ENCODE peak calls at places on chromosomes 11 and 22, in five cellular contexts. B, E, C, S and V are unnamed samples.

GRCh38 chr22:30865656-30866055 is 102.9 kb downstream of the MORC2 start:
- DNase-seq in C (no peak), B (no peak), E (no peak), S (peak), V (no peak)

GRCh38 chr11:63961608-63962412 is 12.6 kb upstream of the COX8A start:
- DNase-seq in C (peak), E (peak), B (no peak), S (no peak), V (peak)

GRCh38 chr11:11978792-11979486 is 29.5 kb downstream of the DKK3 start:
- DNase-seq in S (peak), B (no peak), C (no peak), E (no peak), V (peak)

GRCh38 chr22:19043111-19044085 is 78.8 kb downstream of the DGCR2 start:
- DNase-seq in S (no peak), C (no peak), E (no peak), B (no peak), V (no peak)

GRCh38 chr11:35192347-35192746 is 53.4 kb downstream of the CD44 start:
- DNase-seq in C (no peak), B (no peak), S (peak), E (peak), V (peak)

GRCh38 chr11:82995754-82996398 is 75.8 kb downstream of the RAB30 start:
- DNase-seq in B (peak), E (no peak), C (no peak), S (peak), V (peak)

GRCh38 chr11:62805991-62806441 is 776 bp upstream of the NXF1 start:
- DNase-seq in C (no peak), S (no peak), E (no peak), B (no peak), V (peak)

GRCh38 chr22:28029201-28029948 is 110.3 kb upstream of the PITPNB start:
- DNase-seq in C (peak), B (no peak), E (peak), S (peak), V (peak)

GRCh38 chr11:60301178-60301577 is 20.7 kb downstream of the MS4A4A start:
- DNase-seq in S (no peak), C (no peak), E (no peak), B (no peak), V (no peak)

GRCh38 chr11:130611791-130612251 is 163.4 kb downstream of the ADAMTS15 start:
- DNase-seq in S (no peak), E (no peak), C (peak), B (no peak), V (peak)

GRCh38 chr11:126332221-126332711 is 23.2 kb upstream of the ST3GAL4 start:
- DNase-seq in B (peak), E (no peak), C (no peak), S (peak), V (peak)

GRCh38 chr11:113176971-113177370 is 137.4 kb upstream of the TTC12 start:
- DNase-seq in E (no peak), B (no peak), C (no peak), S (no peak), V (peak)

GRCh38 chr11:63940786-63941185 is 2.0 kb downstream of the NAA40 start:
- DNase-seq in B (no peak), C (no peak), S (no peak), E (no peak), V (no peak)

GRCh38 chr11:4677948-4678347 is 19.7 kb downstream of the OR51E2 start:
- DNase-seq in C (no peak), E (no peak), S (no peak), B (no peak), V (no peak)

GRCh38 chr11:30823119-30823518 is 237.0 kb upstream of the MPPED2 start:
- DNase-seq in S (no peak), C (no peak), E (no peak), B (no peak), V (no peak)

GRCh38 chr11:77747381-77747969 is 73.0 kb downstream of the RSF1 start:
- DNase-seq in B (no peak), C (no peak), S (no peak), E (no peak), V (peak)

GRCh38 chr22:38109391-38110000 is 988 bp downstream of the BAIAP2L2 start:
- DNase-seq in B (no peak), S (no peak), C (peak), E (no peak), V (peak)

GRCh38 chr11:45161252-45162063 is 15.0 kb downstream of the PRDM11 start:
- DNase-seq in S (peak), B (no peak), C (no peak), E (no peak), V (no peak)

GRCh38 chr11:66347425-66348276 is at the start of gene B4GAT1:
- DNase-seq in S (peak), C (peak), B (peak), E (peak), V (peak)
- H3K4me3 ChIP-seq in S (peak), C (peak), B (peak), E (peak), V (peak)

GRCh38 chr11:975824-976223 is 50.2 kb downstream of the AP2A2 start:
- DNase-seq in S (no peak), B (no peak), C (peak), E (no peak), V (peak)
- TF ChIP-seq CTCF in S (no peak), B (no peak), C (peak), E (no peak), V (peak)

DNA sequence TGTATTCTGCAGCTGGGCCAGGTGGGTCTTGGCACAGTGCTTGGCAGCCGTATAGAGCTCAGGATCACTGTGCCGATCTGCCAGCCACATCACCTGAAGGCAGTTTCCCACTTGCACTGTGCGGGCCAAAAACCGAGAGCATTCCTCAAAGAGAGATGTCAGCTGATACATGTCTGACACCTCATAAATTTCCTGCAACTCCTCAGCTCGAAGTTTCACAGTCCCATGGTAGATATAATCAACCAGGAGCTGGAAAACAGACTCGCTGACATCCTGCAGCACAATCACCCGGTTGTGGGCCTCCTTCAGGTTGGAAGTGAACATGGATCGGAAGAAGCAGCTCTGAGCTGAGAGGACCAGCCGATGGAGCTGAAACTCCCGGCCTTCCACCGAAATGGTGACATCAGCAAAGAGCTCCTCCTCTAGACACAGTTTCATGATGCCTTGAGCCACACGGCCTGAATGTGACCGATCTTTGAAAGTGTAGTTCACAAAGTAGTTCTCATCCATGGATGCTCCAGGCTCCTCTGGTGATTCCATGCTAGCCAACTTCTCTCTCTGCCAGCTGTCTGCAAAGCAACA is 1.2 kb downstream of the KBTBD4 start:
- DNase-seq in E (no peak), B (no peak), C (no peak), S (no peak), V (no peak)
- H3K4me3 ChIP-seq in E (peak), B (no peak), C (peak), S (peak), V (no peak)

GRCh38 chr11:134261626-134262488 is 8.5 kb downstream of the ACAD8 start:
- DNase-seq in C (peak), E (no peak), S (no peak), B (no peak), V (peak)
- TF ChIP-seq CTCF in C (peak), E (no peak), S (peak), B (no peak), V (peak)

GRCh38 chr11:93024376-93024775 is 54.9 kb downstream of the MTNR1B start:
- DNase-seq in E (no peak), S (no peak), B (no peak), C (no peak), V (peak)

GRCh38 chr11:93025558-93026255 is 56.3 kb downstream of the MTNR1B start:
- DNase-seq in C (no peak), B (no peak), E (no peak), S (no peak), V (no peak)

GRCh38 chr11:93016595-93016994 is 47.1 kb downstream of the MTNR1B start:
- DNase-seq in C (no peak), E (no peak), B (no peak), S (no peak), V (no peak)

GRCh38 chr11:93017821-93018690 is 48.6 kb downstream of the MTNR1B start:
- DNase-seq in C (peak), B (no peak), E (no peak), S (no peak), V (peak)

GRCh38 chr11:93020248-93021088 is 51.0 kb downstream of the MTNR1B start:
- DNase-seq in C (peak), B (no peak), E (no peak), S (no peak), V (peak)
- H3K4me3 ChIP-seq in C (no peak), B (no peak), E (no peak), S (no peak), V (peak)

DNA sequence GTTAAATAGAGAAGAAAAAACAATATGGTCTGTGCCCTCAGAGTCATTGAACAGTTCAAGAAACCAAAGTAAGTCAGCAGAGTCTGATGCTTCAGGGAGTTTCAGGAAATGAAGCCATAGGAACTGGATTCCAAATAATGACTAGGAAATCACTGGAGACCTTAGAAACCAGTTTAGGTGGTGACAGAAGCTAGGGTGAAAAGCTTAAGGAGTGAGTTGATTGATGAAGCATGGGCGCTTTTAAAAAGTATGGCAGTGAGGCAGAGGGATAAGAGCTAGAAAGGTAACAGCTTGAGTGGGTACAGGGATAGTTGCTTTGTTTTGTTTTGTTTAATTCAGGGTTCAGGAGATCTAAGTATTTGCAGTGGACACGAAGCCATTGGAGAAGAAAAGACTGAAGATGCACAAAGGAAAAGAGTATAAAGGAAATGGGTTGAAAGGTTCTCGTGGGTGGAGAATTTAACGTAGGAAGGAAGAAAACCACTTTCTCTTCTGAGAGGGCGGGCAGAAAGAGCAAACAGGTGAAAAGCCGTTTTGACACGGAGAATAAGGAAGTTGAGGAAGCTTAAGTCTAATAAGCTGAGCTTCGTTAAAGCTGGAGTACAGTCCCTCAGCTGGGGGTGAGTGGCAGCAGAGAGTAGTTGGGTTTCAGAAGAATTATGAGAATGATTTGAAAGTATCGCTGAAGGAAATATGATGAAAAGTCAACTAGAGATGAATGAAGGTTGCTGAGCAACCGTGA is 14.8 kb downstream of the SGSM3 start:
- DNase-seq in E (no peak), S (no peak), C (no peak), B (no peak), V (no peak)
- TF ChIP-seq CTCF in E (no peak), S (no peak), C (no peak), B (no peak), V (no peak)

GRCh38 chr22:50720301-50720845 is 17.6 kb upstream of the ACR start:
- DNase-seq in S (no peak), C (no peak), B (no peak), E (no peak), V (no peak)

GRCh38 chr22:50720861-50721844 is 16.9 kb upstream of the ACR start:
- DNase-seq in C (no peak), B (no peak), E (no peak), S (no peak), V (no peak)

GRCh38 chr22:50718352-50718709 is 19.7 kb upstream of the ACR start:
- DNase-seq in S (no peak), B (no peak), E (no peak), C (no peak), V (no peak)

GRCh38 chr22:50717709-50718351 is 20.2 kb upstream of the ACR start:
- DNase-seq in S (no peak), E (no peak), C (no peak), B (no peak), V (no peak)

DNA sequence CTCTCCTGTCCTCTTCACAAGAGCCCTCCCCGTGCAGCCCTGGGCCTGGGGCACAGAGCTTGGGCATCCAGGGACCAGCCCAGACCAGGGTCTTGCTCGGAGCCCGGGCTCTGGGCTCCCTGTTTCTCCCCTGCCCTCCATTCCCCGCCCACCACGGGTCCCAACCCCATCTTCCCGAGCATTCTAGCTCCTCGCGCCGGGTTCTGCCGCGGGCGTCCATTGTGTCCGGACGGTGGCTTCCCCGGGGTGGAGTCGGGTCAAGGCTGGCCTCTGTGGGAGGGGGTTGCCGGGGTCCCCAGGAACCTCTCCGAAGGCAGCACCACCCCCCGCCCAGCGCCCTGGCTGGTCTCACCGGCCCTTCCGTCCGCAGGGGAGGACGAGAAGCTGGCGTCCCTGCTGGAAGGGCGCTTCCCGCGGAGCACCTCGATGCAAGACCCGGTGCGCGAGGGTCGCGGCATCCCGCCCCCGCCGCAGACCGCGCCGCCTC is 18.1 kb upstream of the ACR start:
- DNase-seq in B (no peak), E (no peak), S (no peak), C (no peak), V (no peak)
- H3K4me3 ChIP-seq in B (no peak), E (no peak), S (no peak), C (no peak), V (no peak)

GRCh38 chr11:133991101-133991500 is 34.3 kb upstream of the IGSF9B start:
- DNase-seq in S (no peak), E (no peak), C (no peak), B (no peak), V (no peak)

GRCh38 chr11:133990501-133990900 is 33.7 kb upstream of the IGSF9B start:
- DNase-seq in S (no peak), E (no peak), B (no peak), C (no peak), V (no peak)

GRCh38 chr11:133993107-133993506 is 36.3 kb upstream of the IGSF9B start:
- DNase-seq in B (no peak), C (no peak), E (no peak), S (no peak), V (no peak)

GRCh38 chr11:133993921-133994320 is 37.2 kb upstream of the IGSF9B start:
- DNase-seq in B (no peak), S (no peak), C (no peak), E (no peak), V (no peak)

GRCh38 chr11:133992121-133992520 is 35.4 kb upstream of the IGSF9B start:
- DNase-seq in B (no peak), S (no peak), E (no peak), C (no peak), V (no peak)
- TF ChIP-seq CTCF in B (no peak), S (no peak), E (no peak), C (no peak), V (no peak)

DNA sequence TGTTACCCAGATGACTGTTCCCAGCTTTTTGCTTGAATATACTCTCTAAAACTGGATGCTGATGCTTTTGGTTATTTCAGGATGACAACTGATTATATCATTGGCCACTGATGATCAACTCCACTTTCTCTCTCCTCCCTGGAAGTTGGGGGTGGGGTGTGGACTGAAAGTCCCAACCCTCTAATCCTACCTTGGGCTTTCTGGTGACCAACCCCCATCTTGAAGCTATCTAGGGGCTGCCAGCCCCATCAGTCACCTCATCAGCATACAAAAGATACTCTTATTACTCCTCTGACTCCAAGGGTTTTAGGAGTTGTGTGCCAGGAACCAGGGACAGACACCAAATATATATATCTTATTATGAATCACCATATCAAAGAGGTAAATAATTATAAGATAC is 69.3 kb downstream of the SLC25A17 start:
- DNase-seq in S (no peak), B (no peak), E (no peak), C (no peak), V (no peak)
- H3K4me3 ChIP-seq in S (no peak), B (no peak), E (no peak), C (no peak), V (no peak)

GRCh38 chr11:65013692-65014145 is 241 bp upstream of the ARL2 start:
- DNase-seq in S (peak), C (peak), E (peak), B (peak), V (peak)

GRCh38 chr11:65016705-65017104 is 2.7 kb downstream of the ARL2 start:
- DNase-seq in S (no peak), E (no peak), C (no peak), B (no peak), V (no peak)

GRCh38 chr11:65014146-65014960 is at the start of gene ARL2:
- DNase-seq in B (peak), C (no peak), S (peak), E (no peak), V (no peak)

GRCh38 chr11:65008873-65009272 is 5.1 kb upstream of the ARL2 start:
- DNase-seq in C (no peak), E (no peak), B (no peak), S (no peak), V (no peak)

GRCh38 chr11:65013130-65013691 is 749 bp upstream of the ARL2 start:
- DNase-seq in E (peak), S (peak), B (peak), C (no peak), V (peak)
- TF ChIP-seq CTCF in E (peak), S (peak), B (peak), C (peak), V (peak)